ENCODE peak calls at places on chromosome 14, in five cellular contexts. One of them, this sample, is unnamed. For H3K27me3, the result is how much of the 10 kb centered on the place peaks cover.

GRCh38 chr14:75654127-75654732 is 6.4 kb downstream of the ERG28 start:
- DNase-seq in heart right ventricle: peak
- DNase-seq in cardiac muscle cell: peak
- DNase-seq in fibroblast of lung: peak
- DNase-seq in dorsolateral prefrontal cortex: peak
- DNase-seq in this sample: peak

GRCh38 chr14:74582910-74583581 is 29.0 kb downstream of the LTBP2 start:
- DNase-seq in heart right ventricle: peak
- DNase-seq in cardiac muscle cell: peak
- DNase-seq in fibroblast of lung: peak
- DNase-seq in dorsolateral prefrontal cortex: no peak
- DNase-seq in this sample: peak

GRCh38 chr14:105899657-105900397 is 373.4 kb downstream of the TMEM121 start:
- DNase-seq in heart right ventricle: peak
- DNase-seq in cardiac muscle cell: no peak
- DNase-seq in fibroblast of lung: no peak
- DNase-seq in dorsolateral prefrontal cortex: no peak
- DNase-seq in this sample: no peak

GRCh38 chr14:80108430-80108829 is 102.9 kb downstream of the DIO2 start:
- DNase-seq in heart right ventricle: no peak
- DNase-seq in cardiac muscle cell: no peak
- DNase-seq in fibroblast of lung: no peak
- DNase-seq in dorsolateral prefrontal cortex: no peak
- DNase-seq in this sample: no peak

GRCh38 chr14:62736004-62736403 is 309.3 kb downstream of the KCNH5 start:
- DNase-seq in heart right ventricle: no peak
- DNase-seq in cardiac muscle cell: no peak
- DNase-seq in fibroblast of lung: no peak
- DNase-seq in dorsolateral prefrontal cortex: no peak
- DNase-seq in this sample: no peak

GRCh38 chr14:103329421-103330347 is 4.4 kb upstream of the EIF5 start:
- DNase-seq in heart right ventricle: peak
- DNase-seq in cardiac muscle cell: peak
- DNase-seq in fibroblast of lung: peak
- DNase-seq in dorsolateral prefrontal cortex: no peak
- DNase-seq in this sample: no peak

GRCh38 chr14:49173765-49174373 is 412.3 kb downstream of the RPS29 start:
- DNase-seq in heart right ventricle: peak
- DNase-seq in cardiac muscle cell: peak
- DNase-seq in fibroblast of lung: peak
- DNase-seq in dorsolateral prefrontal cortex: no peak
- DNase-seq in this sample: peak

GRCh38 chr14:75144944-75145343 is 18.1 kb upstream of the NEK9 start:
- DNase-seq in heart right ventricle: peak
- DNase-seq in cardiac muscle cell: peak
- DNase-seq in fibroblast of lung: no peak
- DNase-seq in dorsolateral prefrontal cortex: no peak
- DNase-seq in this sample: no peak

GRCh38 chr14:21091784-21092146 is 6.7 kb downstream of the ZNF219 start:
- DNase-seq in heart right ventricle: peak
- DNase-seq in cardiac muscle cell: no peak
- DNase-seq in fibroblast of lung: no peak
- DNase-seq in dorsolateral prefrontal cortex: no peak
- DNase-seq in this sample: no peak

GRCh38 chr14:32940066-32940651 is 1.5 kb downstream of the NPAS3 start:
- DNase-seq in heart right ventricle: no peak
- DNase-seq in cardiac muscle cell: peak
- DNase-seq in fibroblast of lung: peak
- DNase-seq in dorsolateral prefrontal cortex: no peak
- DNase-seq in this sample: no peak
- H3K4me3 ChIP-seq in heart right ventricle: peak
- H3K4me3 ChIP-seq in cardiac muscle cell: peak
- H3K4me3 ChIP-seq in fibroblast of lung: peak
- H3K4me3 ChIP-seq in dorsolateral prefrontal cortex: peak
- H3K4me3 ChIP-seq in this sample: peak

DNA sequence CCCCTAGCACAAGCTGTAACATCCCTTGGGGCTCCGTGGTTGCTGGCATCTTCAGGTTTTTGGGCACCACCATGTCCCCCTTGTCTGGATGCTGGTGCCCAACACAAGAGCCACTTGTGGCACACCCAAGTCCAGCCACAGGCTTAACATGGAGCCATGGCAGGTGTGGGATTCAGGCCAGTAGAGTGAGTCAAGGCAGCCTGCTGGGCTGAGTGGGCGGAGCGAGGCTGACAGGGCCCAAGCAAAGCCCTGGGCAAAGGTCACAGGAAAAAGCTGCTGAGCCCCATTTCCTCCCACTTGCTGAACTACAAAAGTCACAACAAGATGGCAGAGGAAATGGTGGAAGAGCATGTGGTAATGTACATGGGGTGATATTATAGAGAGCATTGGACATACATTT is 950.7 kb upstream of the FLRT2 start:
- DNase-seq in heart right ventricle: no peak
- DNase-seq in cardiac muscle cell: no peak
- DNase-seq in fibroblast of lung: no peak
- DNase-seq in dorsolateral prefrontal cortex: no peak
- DNase-seq in this sample: peak
- H3K27me3 ChIP-seq in heart right ventricle: under half
- H3K27me3 ChIP-seq in cardiac muscle cell: under half
- H3K27me3 ChIP-seq in fibroblast of lung: under half
- H3K27me3 ChIP-seq in dorsolateral prefrontal cortex: under half
- H3K27me3 ChIP-seq in this sample: under half

DNA sequence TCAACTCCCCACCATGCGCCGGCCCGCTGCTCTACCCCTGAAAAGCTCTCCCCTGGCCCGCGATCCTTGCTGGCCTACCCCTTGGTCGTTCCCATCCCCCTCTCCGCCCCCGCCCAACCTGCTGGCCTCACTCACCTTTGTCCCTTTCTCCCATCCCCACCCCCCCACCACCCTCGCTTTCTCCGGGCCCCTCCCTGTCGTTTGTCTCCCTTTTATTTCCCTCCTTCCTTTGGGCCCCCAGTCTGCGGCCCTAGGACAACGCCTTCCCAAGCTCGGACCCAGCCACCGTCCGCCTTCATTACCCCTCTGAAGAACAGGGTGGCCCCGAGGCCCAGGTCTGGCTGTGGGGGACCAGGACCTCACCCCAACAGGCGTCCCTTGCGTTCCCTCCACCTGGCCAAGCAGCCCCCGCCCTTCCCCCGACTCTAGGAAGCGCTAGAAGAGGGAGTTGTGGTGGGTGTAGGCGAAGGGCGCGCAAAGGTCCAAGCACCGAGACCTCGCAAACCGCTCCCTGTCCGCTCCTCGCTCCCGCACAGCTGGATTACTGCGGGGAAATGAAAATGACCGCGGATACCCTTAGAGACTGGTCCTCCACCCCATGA is 6.9 kb upstream of the SLC7A7 start:
- DNase-seq in heart right ventricle: no peak
- DNase-seq in cardiac muscle cell: no peak
- DNase-seq in fibroblast of lung: no peak
- DNase-seq in dorsolateral prefrontal cortex: no peak
- DNase-seq in this sample: no peak
- H3K4me3 ChIP-seq in heart right ventricle: peak
- H3K4me3 ChIP-seq in cardiac muscle cell: peak
- H3K4me3 ChIP-seq in fibroblast of lung: no peak
- H3K4me3 ChIP-seq in dorsolateral prefrontal cortex: peak
- H3K4me3 ChIP-seq in this sample: no peak

DNA sequence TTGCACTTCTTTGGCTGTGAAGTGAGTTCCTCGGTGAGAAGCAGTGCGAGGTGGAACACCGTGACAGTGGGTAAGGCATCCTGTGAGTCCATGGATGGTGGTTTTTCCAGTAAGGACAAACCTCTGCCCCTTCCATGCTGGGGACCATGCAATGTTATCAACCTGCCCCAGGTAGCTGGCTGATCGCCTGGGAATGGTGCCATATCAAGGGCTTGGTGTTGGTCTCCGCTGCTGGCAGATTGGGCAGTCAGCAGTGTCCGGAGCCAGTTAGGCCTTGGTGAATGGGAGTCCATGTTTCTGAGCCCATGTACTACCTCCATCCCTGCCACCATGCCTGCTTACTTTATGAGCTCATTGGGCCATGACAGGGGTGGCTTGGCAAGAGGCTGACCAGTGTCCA is 114.7 kb upstream of the C14orf180 start:
- DNase-seq in heart right ventricle: no peak
- DNase-seq in cardiac muscle cell: no peak
- DNase-seq in fibroblast of lung: no peak
- DNase-seq in dorsolateral prefrontal cortex: peak
- DNase-seq in this sample: no peak
- H3K27me3 ChIP-seq in heart right ventricle: under half
- H3K27me3 ChIP-seq in cardiac muscle cell: half or more
- H3K27me3 ChIP-seq in fibroblast of lung: under half
- H3K27me3 ChIP-seq in dorsolateral prefrontal cortex: under half
- H3K27me3 ChIP-seq in this sample: under half

DNA sequence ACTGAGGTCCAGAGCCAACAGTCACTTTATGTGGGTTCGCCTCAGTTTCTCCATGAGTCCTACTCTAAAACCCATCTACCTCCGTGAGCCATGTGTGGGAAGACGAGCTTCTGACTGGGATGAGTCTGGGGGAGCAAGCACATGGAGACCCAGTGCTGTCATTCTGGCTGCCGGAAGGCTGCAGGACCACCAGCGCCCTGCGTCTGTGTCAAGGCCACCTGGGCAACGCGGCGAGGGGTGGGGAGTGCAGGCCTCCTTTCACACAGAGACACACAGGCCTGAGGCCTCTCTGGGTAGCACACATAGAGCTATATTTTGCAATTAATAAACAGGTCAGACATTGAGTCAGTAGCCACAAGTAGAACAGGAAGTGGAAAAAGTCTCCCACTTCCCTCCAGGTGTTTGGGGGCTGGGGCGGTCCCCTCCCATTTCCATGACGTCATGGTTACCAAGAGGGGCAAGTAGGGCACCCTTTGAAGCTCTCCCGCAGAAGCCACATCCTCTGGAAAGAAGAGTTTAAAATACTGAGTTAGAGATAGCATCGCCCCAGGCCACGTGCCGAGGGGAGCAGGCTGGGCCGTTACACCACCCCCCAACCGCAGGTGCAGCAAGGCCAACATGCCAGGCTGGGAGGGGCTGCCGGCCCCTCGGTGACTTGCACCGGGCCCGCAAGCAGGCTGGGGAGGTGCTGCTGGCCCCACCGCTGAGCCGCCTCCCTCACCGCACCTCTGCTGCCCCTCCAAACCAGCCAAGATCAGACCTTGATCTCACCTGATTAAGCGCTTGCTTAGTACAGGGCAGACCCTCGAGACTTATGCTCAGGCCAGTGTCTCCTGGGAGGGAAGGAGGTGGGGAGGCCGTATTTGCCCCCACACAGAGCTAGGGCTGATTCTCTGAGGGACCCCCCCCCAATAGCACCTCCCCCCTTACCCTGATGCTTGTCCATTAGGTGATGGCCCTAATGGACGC is 32.7 kb downstream of the DAD1 start:
- DNase-seq in heart right ventricle: peak
- DNase-seq in cardiac muscle cell: peak
- DNase-seq in fibroblast of lung: peak
- DNase-seq in dorsolateral prefrontal cortex: no peak
- DNase-seq in this sample: no peak
- H3K4me3 ChIP-seq in heart right ventricle: peak
- H3K4me3 ChIP-seq in cardiac muscle cell: no peak
- H3K4me3 ChIP-seq in fibroblast of lung: no peak
- H3K4me3 ChIP-seq in dorsolateral prefrontal cortex: peak
- H3K4me3 ChIP-seq in this sample: no peak

GRCh38 chr14:100782516-100783320 is 43.2 kb upstream of the MEG3 start:
- DNase-seq in heart right ventricle: no peak
- DNase-seq in cardiac muscle cell: no peak
- DNase-seq in fibroblast of lung: no peak
- DNase-seq in dorsolateral prefrontal cortex: peak
- DNase-seq in this sample: no peak
- H3K27me3 ChIP-seq in heart right ventricle: under half
- H3K27me3 ChIP-seq in cardiac muscle cell: under half
- H3K27me3 ChIP-seq in fibroblast of lung: under half
- H3K27me3 ChIP-seq in dorsolateral prefrontal cortex: under half
- H3K27me3 ChIP-seq in this sample: under half

This sample was measured in MG63.